ENCODE peak calls at places on chromosomes 6 and 20, in four cellular contexts. One of them, this sample, is unnamed.

GRCh38 chr20:17925300-17925939 is 43.2 kb downstream of the SNX5 start:
- DNase-seq in HL-60: no peak
- DNase-seq in K562: peak
- DNase-seq in GM12891: no peak
- DNase-seq in this sample: no peak

GRCh38 chr6:90468080-90468479 is 118.8 kb downstream of the MAP3K7 start:
- DNase-seq in GM12891: no peak
- DNase-seq in K562: peak
- DNase-seq in HL-60: no peak
- DNase-seq in this sample: no peak

GRCh38 chr6:137000825-137001224 is 43.9 kb downstream of the IL20RA start:
- DNase-seq in GM12891: no peak
- DNase-seq in HL-60: no peak
- DNase-seq in K562: no peak
- DNase-seq in this sample: no peak

GRCh38 chr6:22636450-22636849 is 67.1 kb downstream of the HDGFL1 start:
- DNase-seq in GM12891: no peak
- DNase-seq in HL-60: no peak
- DNase-seq in K562: no peak
- DNase-seq in this sample: no peak

GRCh38 chr6:43803783-43804549 is 34.0 kb downstream of the VEGFA start:
- DNase-seq in GM12891: no peak
- DNase-seq in K562: peak
- DNase-seq in HL-60: no peak
- DNase-seq in this sample: no peak

GRCh38 chr6:135722679-135723078 is 128.8 kb upstream of the PDE7B start:
- DNase-seq in HL-60: no peak
- DNase-seq in GM12891: no peak
- DNase-seq in K562: no peak
- DNase-seq in this sample: no peak

GRCh38 chr6:47250302-47250701 is 59.4 kb downstream of the TNFRSF21 start:
- DNase-seq in HL-60: no peak
- DNase-seq in K562: no peak
- DNase-seq in GM12891: no peak
- DNase-seq in this sample: no peak

GRCh38 chr6:149089508-149089907 is 228.0 kb upstream of the TAB2 start:
- DNase-seq in K562: peak
- DNase-seq in HL-60: no peak
- DNase-seq in GM12891: no peak
- DNase-seq in this sample: no peak

GRCh38 chr6:29502597-29502996 is 14.8 kb upstream of the MAS1L start:
- DNase-seq in K562: no peak
- DNase-seq in HL-60: no peak
- DNase-seq in GM12891: no peak
- DNase-seq in this sample: no peak

GRCh38 chr20:5168582-5169396 is 42.0 kb downstream of the CDS2 start:
- DNase-seq in K562: no peak
- DNase-seq in GM12891: no peak
- DNase-seq in HL-60: no peak
- DNase-seq in this sample: no peak

GRCh38 chr6:67131827-67132226 is 1424.8 kb upstream of the EYS start:
- DNase-seq in K562: no peak
- DNase-seq in HL-60: no peak
- DNase-seq in GM12891: no peak
- DNase-seq in this sample: no peak

GRCh38 chr20:7829031-7829430 is 111.2 kb downstream of the HAO1 start:
- DNase-seq in K562: no peak
- DNase-seq in HL-60: no peak
- DNase-seq in GM12891: no peak
- DNase-seq in this sample: no peak

GRCh38 chr20:9059931-9060330 is 9.0 kb upstream of the PLCB4 start:
- DNase-seq in K562: no peak
- DNase-seq in HL-60: no peak
- DNase-seq in GM12891: no peak
- DNase-seq in this sample: no peak

GRCh38 chr6:118187568-118188164 is 280.6 kb downstream of the SLC35F1 start:
- DNase-seq in HL-60: no peak
- DNase-seq in K562: no peak
- DNase-seq in GM12891: no peak
- DNase-seq in this sample: no peak

GRCh38 chr20:10924628-10925266 is 250.9 kb upstream of the JAG1 start:
- DNase-seq in GM12891: no peak
- DNase-seq in K562: no peak
- DNase-seq in HL-60: no peak
- DNase-seq in this sample: no peak

GRCh38 chr6:23435798-23436197 is 690.2 kb upstream of the NRSN1 start:
- DNase-seq in GM12891: no peak
- DNase-seq in K562: no peak
- DNase-seq in HL-60: no peak
- DNase-seq in this sample: no peak

GRCh38 chr6:143941852-143942627 is 66.0 kb downstream of the PLAGL1 start:
- DNase-seq in GM12891: no peak
- DNase-seq in HL-60: peak
- DNase-seq in K562: peak
- DNase-seq in this sample: no peak

GRCh38 chr6:82397962-82398692 is 34.5 kb downstream of the TPBG start:
- DNase-seq in K562: no peak
- DNase-seq in GM12891: no peak
- DNase-seq in HL-60: no peak
- DNase-seq in this sample: no peak

GRCh38 chr20:16462711-16463110 is 110.5 kb downstream of the KIF16B start:
- DNase-seq in K562: peak
- DNase-seq in HL-60: no peak
- DNase-seq in GM12891: no peak
- DNase-seq in this sample: no peak

GRCh38 chr20:38839563-38839962 is 34.1 kb downstream of the PPP1R16B start:
- DNase-seq in GM12891: no peak
- DNase-seq in K562: no peak
- DNase-seq in HL-60: no peak
- DNase-seq in this sample: no peak

GRCh38 chr6:44194326-44194725 is 22.4 kb upstream of the MYMX start:
- DNase-seq in HL-60: no peak
- DNase-seq in K562: no peak
- DNase-seq in GM12891: no peak
- DNase-seq in this sample: no peak

GRCh38 chr6:100460650-100461204 is 4.0 kb downstream of the SIM1 start:
- DNase-seq in K562: no peak
- DNase-seq in GM12891: no peak
- DNase-seq in HL-60: no peak
- DNase-seq in this sample: no peak

GRCh38 chr6:39684790-39685485 is 40.3 kb downstream of the KIF6 start:
- DNase-seq in GM12891: no peak
- DNase-seq in HL-60: no peak
- DNase-seq in K562: peak
- DNase-seq in this sample: no peak

GRCh38 chr6:10310826-10311225 is 104.0 kb downstream of the TFAP2A start:
- DNase-seq in K562: no peak
- DNase-seq in HL-60: no peak
- DNase-seq in GM12891: no peak
- DNase-seq in this sample: no peak

GRCh38 chr6:152700427-152700826 is 2.7 kb downstream of the MYCT1 start:
- DNase-seq in HL-60: no peak
- DNase-seq in GM12891: no peak
- DNase-seq in K562: no peak
- DNase-seq in this sample: no peak

GRCh38 chr6:110944681-110945151 is 13.8 kb upstream of the GTF3C6 start:
- DNase-seq in GM12891: peak
- DNase-seq in HL-60: peak
- DNase-seq in K562: peak
- DNase-seq in this sample: peak

GRCh38 chr6:73798592-73798991 is 102.6 kb downstream of the CD109 start:
- DNase-seq in K562: no peak
- DNase-seq in HL-60: no peak
- DNase-seq in GM12891: no peak
- DNase-seq in this sample: no peak

GRCh38 chr20:5829241-5829809 is 79.1 kb downstream of the SHLD1 start:
- DNase-seq in K562: no peak
- DNase-seq in HL-60: no peak
- DNase-seq in GM12891: no peak
- DNase-seq in this sample: no peak

GRCh38 chr6:99349620-99350141 is at the start of gene FAXC:
- DNase-seq in K562: peak
- DNase-seq in HL-60: no peak
- DNase-seq in GM12891: no peak
- DNase-seq in this sample: no peak
- TF ChIP-seq SPI1 in K562: no peak
- TF ChIP-seq SPI1 in HL-60: no peak
- TF ChIP-seq SPI1 in GM12891: no peak
- TF ChIP-seq SPI1 in this sample: no peak

DNA sequence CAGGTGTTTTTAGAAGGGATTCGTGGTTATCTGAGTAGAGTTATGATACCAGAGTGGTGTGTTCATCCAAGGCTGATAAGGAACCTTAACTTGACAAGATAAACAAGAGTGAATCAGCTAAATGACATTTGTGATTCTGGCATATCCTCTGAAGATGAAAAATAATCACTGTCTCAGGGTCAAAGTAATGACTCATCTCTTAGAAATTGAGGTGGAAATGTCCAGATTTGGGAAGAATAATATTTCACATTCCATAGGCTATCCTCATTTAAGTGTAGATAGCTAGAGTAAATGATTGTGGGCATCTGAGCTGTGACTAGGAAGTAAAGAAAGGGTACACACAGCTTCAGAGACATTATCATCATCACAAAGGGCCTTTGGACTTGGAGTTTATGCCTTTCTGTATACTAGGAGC is 255.7 kb downstream of the GJA1 start:
- DNase-seq in HL-60: no peak
- DNase-seq in K562: no peak
- DNase-seq in GM12891: no peak
- DNase-seq in this sample: no peak
- TF ChIP-seq SPI1 in HL-60: no peak
- TF ChIP-seq SPI1 in K562: no peak
- TF ChIP-seq SPI1 in GM12891: no peak
- TF ChIP-seq SPI1 in this sample: no peak

DNA sequence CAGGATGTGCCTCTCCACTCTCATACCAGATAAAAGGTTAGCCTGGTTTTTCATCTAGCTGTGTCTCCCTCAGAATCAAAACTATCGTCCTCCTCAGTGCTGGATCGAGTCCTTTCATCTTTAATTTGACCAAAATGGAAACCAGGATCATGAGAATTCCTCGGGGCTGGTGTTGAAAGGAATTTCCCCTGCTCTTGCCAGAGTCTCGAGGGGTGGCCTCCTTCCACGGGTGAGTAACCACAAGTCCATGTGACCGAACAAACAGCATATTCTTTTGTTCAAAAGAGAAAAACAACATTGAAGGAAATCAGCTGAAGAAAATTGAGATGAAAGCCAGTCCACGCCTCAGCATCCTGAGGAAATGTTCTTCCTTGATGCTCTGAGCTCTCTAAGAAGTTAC is 165.9 kb upstream of the CDYL start:
- DNase-seq in GM12891: no peak
- DNase-seq in HL-60: no peak
- DNase-seq in K562: no peak
- DNase-seq in this sample: no peak
- TF ChIP-seq SPI1 in GM12891: no peak
- TF ChIP-seq SPI1 in HL-60: no peak
- TF ChIP-seq SPI1 in K562: no peak
- TF ChIP-seq SPI1 in this sample: no peak

GRCh38 chr20:34824861-34825529 is 456 bp downstream of the NCOA6 start:
- DNase-seq in GM12891: peak
- DNase-seq in K562: peak
- DNase-seq in HL-60: no peak
- DNase-seq in this sample: no peak
- TF ChIP-seq SPI1 in GM12891: no peak
- TF ChIP-seq SPI1 in K562: no peak
- TF ChIP-seq SPI1 in HL-60: no peak
- TF ChIP-seq SPI1 in this sample: no peak

GRCh38 chr20:62219992-62220665 is at the start of gene HRH3:
- DNase-seq in K562: peak
- DNase-seq in GM12891: peak
- DNase-seq in HL-60: peak
- DNase-seq in this sample: no peak
- TF ChIP-seq SPI1 in K562: no peak
- TF ChIP-seq SPI1 in GM12891: no peak
- TF ChIP-seq SPI1 in HL-60: no peak
- TF ChIP-seq SPI1 in this sample: no peak

DNA sequence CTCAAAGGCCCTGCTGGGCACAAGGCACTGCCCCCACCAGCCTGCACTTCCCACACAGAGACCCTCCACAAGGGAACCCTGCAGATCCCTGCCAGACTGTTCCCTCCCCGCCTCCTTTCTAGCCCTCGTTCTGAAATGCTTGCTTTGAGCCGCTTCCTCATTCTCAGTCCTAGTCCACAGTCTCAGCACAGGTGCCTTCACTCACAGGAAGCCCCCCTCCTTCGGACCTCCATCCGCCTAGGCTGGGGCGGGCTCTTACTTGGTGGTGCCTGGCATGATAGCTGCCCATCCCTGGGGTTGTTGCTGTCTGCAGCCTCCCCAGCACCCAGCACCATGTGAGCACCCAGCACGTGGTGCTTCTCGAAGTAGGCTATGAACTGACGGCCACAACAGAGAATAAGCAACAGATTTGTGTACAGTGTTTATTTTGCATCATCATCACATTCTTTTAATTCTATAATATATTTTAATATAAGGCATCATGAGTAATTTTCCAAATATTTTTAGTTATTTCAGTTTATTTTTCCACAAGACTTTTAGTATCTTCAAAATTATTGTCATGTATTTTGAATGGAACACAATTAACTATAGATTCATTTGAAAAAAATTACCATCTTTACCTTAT is 12.3 kb downstream of the CST5 start:
- DNase-seq in HL-60: no peak
- DNase-seq in GM12891: no peak
- DNase-seq in K562: no peak
- DNase-seq in this sample: no peak
- TF ChIP-seq SPI1 in HL-60: peak
- TF ChIP-seq SPI1 in GM12891: peak
- TF ChIP-seq SPI1 in K562: no peak
- TF ChIP-seq SPI1 in this sample: no peak

DNA sequence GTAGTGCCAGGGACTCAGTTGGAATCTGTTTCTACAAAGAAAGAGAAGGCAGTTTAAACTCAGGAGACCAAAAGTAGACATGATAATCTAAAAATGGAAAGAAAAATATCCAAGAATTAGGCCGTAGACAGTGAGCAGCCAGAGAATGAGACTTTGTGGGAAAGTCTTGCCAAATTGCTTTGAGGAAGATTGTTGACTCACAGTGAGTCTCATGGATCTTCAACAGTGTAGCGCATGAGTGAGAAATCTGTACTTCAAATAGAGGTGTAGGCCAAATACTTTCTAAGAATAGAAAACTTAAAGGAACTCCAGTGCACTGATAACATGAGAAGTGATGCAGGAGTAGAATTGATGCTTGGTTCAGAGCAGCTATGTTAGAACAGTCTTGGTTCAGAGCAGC is 284.5 kb downstream of the HTR1B start:
- DNase-seq in GM12891: no peak
- DNase-seq in K562: no peak
- DNase-seq in HL-60: no peak
- DNase-seq in this sample: no peak
- TF ChIP-seq SPI1 in GM12891: no peak
- TF ChIP-seq SPI1 in K562: no peak
- TF ChIP-seq SPI1 in HL-60: no peak
- TF ChIP-seq SPI1 in this sample: no peak

GRCh38 chr6:31721351-31722020 is at the start of gene LY6G6C:
- DNase-seq in GM12891: no peak
- DNase-seq in K562: no peak
- DNase-seq in HL-60: no peak
- DNase-seq in this sample: no peak
- TF ChIP-seq SPI1 in GM12891: no peak
- TF ChIP-seq SPI1 in K562: no peak
- TF ChIP-seq SPI1 in HL-60: no peak
- TF ChIP-seq SPI1 in this sample: no peak

This sample was measured in GM12878.